ENCODE peak calls at places on chromosomes 13 and 19, in ten cellular contexts. Q is stimulated activated CD8-positive, alpha-beta memory T cell treated with anti-CD3 and anti-CD28 coated beads, Interleukin-2, amount 100 ng/mL, for 1 hour; B is CD4-positive, alpha-beta T cell; L is heart right ventricle; P is germinal center; X is stimulated activated CD4-positive, alpha-beta T cell treated with anti-CD3 and anti-CD28 coated beads, Interleukin-2, amount 100 ng/mL, for 24 hours; I is NCI-H82; G is AG04449; E is fibroblast of the aortic adventitia; K is NCI-H1694. N is an unnamed sample.

GRCh38 chr19:33464733-33465115 is 56.9 kb downstream of the PEPD start:
- DNase-seq in Q (no peak), L (no peak), K (no peak), I (no peak), G (no peak), B (no peak), X (peak), E (no peak), P (no peak), N (no peak)

GRCh38 chr19:46614114-46614701 is 10.7 kb downstream of the PTGIR start:
- DNase-seq in P (peak), K (peak), E (peak), L (peak), Q (peak), X (peak), G (no peak), I (peak), B (peak), N (no peak)

GRCh38 chr19:15317392-15318011 is 14.8 kb downstream of the BRD4 start:
- DNase-seq in K (no peak), G (no peak), P (no peak), E (peak), I (no peak), B (no peak), Q (no peak), X (no peak), L (no peak), N (no peak)

GRCh38 chr13:44904982-44905381 is 84.3 kb downstream of the NUFIP1 start:
- DNase-seq in I (no peak), K (no peak), B (no peak), X (no peak), P (no peak), L (peak), E (peak), G (peak), Q (no peak), N (no peak)

GRCh38 chr13:91664036-91664435 is 265.6 kb downstream of the GPC5 start:
- DNase-seq in E (no peak), P (no peak), L (no peak), B (no peak), X (no peak), I (no peak), Q (no peak), K (no peak), G (no peak), N (no peak)

GRCh38 chr19:47573076-47574026 is at the start of gene ZNF541:
- DNase-seq in E (peak), P (peak), I (peak), G (no peak), L (peak), B (peak), K (no peak), Q (peak), X (peak), N (no peak)

GRCh38 chr19:47891923-47892666 is 6.0 kb upstream of the SULT2A1 start:
- DNase-seq in P (no peak), Q (no peak), B (no peak), X (no peak), I (no peak), G (no peak), E (peak), L (no peak), K (no peak), N (no peak)

GRCh38 chr13:113647351-113648217 is 10.4 kb downstream of the ATP4B start:
- DNase-seq in P (no peak), B (no peak), K (peak), E (peak), I (peak), X (no peak), G (no peak), L (peak), Q (no peak), N (no peak)

GRCh38 chr19:45161715-45162463 is 1.1 kb upstream of the NKPD1 start:
- DNase-seq in P (no peak), G (no peak), L (no peak), K (no peak), Q (no peak), E (peak), X (no peak), B (no peak), I (peak), N (no peak)

GRCh38 chr19:16204005-16204294 is 6.2 kb downstream of the AP1M1 start:
- DNase-seq in L (no peak), I (no peak), K (no peak), Q (no peak), P (no peak), B (no peak), G (no peak), X (no peak), E (no peak), N (no peak)

GRCh38 chr19:21568816-21569496 is 63.6 kb downstream of the ZNF429 start:
- DNase-seq in E (peak), P (peak), X (peak), Q (peak), K (no peak), B (peak), L (peak), G (no peak), I (no peak), N (peak)

GRCh38 chr13:47413112-47413511 is 516.3 kb upstream of the HTR2A start:
- DNase-seq in L (no peak), E (peak), Q (no peak), K (no peak), X (no peak), B (no peak), P (no peak), I (no peak), G (peak), N (no peak)

GRCh38 chr19:8141726-8142524 is 7.5 kb downstream of the FBN3 start:
- DNase-seq in Q (no peak), B (no peak), E (no peak), X (no peak), P (no peak), L (no peak), I (no peak), K (no peak), G (no peak), N (no peak)

GRCh38 chr19:12133069-12133468 is 7.1 kb downstream of the ZNF20 start:
- DNase-seq in G (no peak), X (no peak), I (no peak), E (no peak), L (no peak), B (no peak), Q (no peak), P (no peak), K (no peak), N (no peak)

GRCh38 chr19:3760871-3761361 is 576 bp downstream of the APBA3 start:
- DNase-seq in G (no peak), B (no peak), I (peak), X (peak), Q (no peak), K (no peak), E (peak), L (no peak), P (no peak), N (no peak)

GRCh38 chr13:97743946-97744345 is 209.5 kb upstream of the IPO5 start:
- DNase-seq in X (no peak), P (no peak), Q (no peak), I (no peak), B (no peak), E (peak), L (no peak), K (no peak), G (no peak), N (no peak)

GRCh38 chr13:30847697-30848307 is 58.3 kb upstream of the MEDAG start:
- DNase-seq in L (no peak), E (peak), K (no peak), P (no peak), I (no peak), Q (no peak), B (no peak), X (peak), G (peak), N (no peak)

GRCh38 chr13:65932013-65932412 is 1298.1 kb downstream of the PCDH9 start:
- DNase-seq in E (no peak), P (no peak), B (no peak), X (no peak), G (no peak), L (no peak), I (no peak), K (no peak), Q (no peak), N (no peak)

GRCh38 chr13:23372264-23372905 is 61.1 kb downstream of the SACS start:
- DNase-seq in Q (no peak), L (no peak), I (no peak), P (no peak), G (no peak), B (no peak), E (peak), X (no peak), K (no peak), N (no peak)

GRCh38 chr13:34349091-34349722 is 531.3 kb downstream of the RFC3 start:
- DNase-seq in K (no peak), Q (no peak), L (peak), E (peak), I (no peak), G (peak), P (no peak), B (no peak), X (no peak), N (no peak)

GRCh38 chr13:20716951-20717350 is 13.5 kb downstream of the IL17D start:
- DNase-seq in E (no peak), P (no peak), X (no peak), K (no peak), G (no peak), L (no peak), Q (no peak), I (peak), B (no peak), N (no peak)

GRCh38 chr19:44846455-44847143 is 502 bp downstream of the NECTIN2 start:
- DNase-seq in B (no peak), E (peak), I (peak), P (no peak), Q (no peak), X (no peak), L (no peak), K (no peak), G (no peak), N (no peak)

GRCh38 chr13:24613128-24613527 is 67.1 kb upstream of the ATP12A start:
- DNase-seq in Q (no peak), I (no peak), B (no peak), K (no peak), G (no peak), L (no peak), P (no peak), E (no peak), X (no peak), N (no peak)

GRCh38 chr13:51501592-51502205 is 48.9 kb upstream of the INTS6 start:
- DNase-seq in B (no peak), P (no peak), K (no peak), L (no peak), Q (no peak), X (no peak), I (no peak), G (no peak), E (peak), N (no peak)

GRCh38 chr13:37481005-37481857 is 117.3 kb downstream of the POSTN start:
- DNase-seq in P (no peak), L (no peak), Q (no peak), E (peak), B (no peak), X (no peak), I (no peak), G (no peak), K (peak), N (no peak)

GRCh38 chr13:99980201-99981114 is 1.1 kb upstream of the ZIC2 start:
- DNase-seq in L (peak), B (peak), P (peak), K (peak), I (peak), E (peak), X (peak), Q (no peak), G (no peak), N (no peak)

GRCh38 chr13:58165617-58166016 is 534.1 kb downstream of the PCDH17 start:
- DNase-seq in Q (no peak), X (no peak), L (no peak), P (no peak), I (peak), E (no peak), G (no peak), K (no peak), B (no peak), N (no peak)

GRCh38 chr19:2376784-2377519 is 16.9 kb downstream of the TMPRSS9 start:
- DNase-seq in P (no peak), K (no peak), Q (no peak), L (no peak), E (no peak), I (no peak), X (no peak), G (no peak), B (no peak), N (no peak)

GRCh38 chr13:49998714-49999624 is 2.1 kb downstream of the TRIM13 start:
- DNase-seq in Q (no peak), L (no peak), P (no peak), B (no peak), G (no peak), K (no peak), E (no peak), I (no peak), X (no peak), N (no peak)

N was measured in GM12864.